ENCODE peak calls at places on chromosome 1, in seven cellular contexts. I is stimulated activated CD4-positive, alpha-beta T cell treated with anti-CD3 and anti-CD28 coated beads, Interleukin-4, amount 100 ng/mL, for 4 hours; W is endothelial cell; B is fibroblast of lung; M is KG1; U is activated T-helper 9 cell treated with anti-CD3 and anti-CD28 coated beads, Interleukin-2, amount 50 U/mL, for 16 hours; X is AG09319. O is an unnamed sample.

GRCh38 chr1:229309684-229310083 is 33.2 kb downstream of the CCSAP start:
- DNase-seq in I (no peak), W (no peak), U (no peak), B (no peak), M (no peak), X (no peak), O (no peak)

GRCh38 chr1:109879881-109880525 is 30.6 kb upstream of the CSF1 start:
- DNase-seq in X (no peak), W (no peak), M (no peak), I (no peak), B (no peak), U (no peak), O (no peak)

GRCh38 chr1:169860750-169861149 is 32.9 kb downstream of the SCYL3 start:
- DNase-seq in X (no peak), W (no peak), M (no peak), B (no peak), U (no peak), I (no peak), O (no peak)

GRCh38 chr1:22780696-22781095 is 70.1 kb downstream of the EPHB2 start:
- DNase-seq in B (no peak), M (no peak), U (no peak), W (peak; percentile 22), X (no peak), I (no peak), O (no peak)

GRCh38 chr1:169618367-169618766 is 11.6 kb downstream of the SELP start:
- DNase-seq in W (no peak), U (no peak), X (no peak), B (no peak), M (no peak), I (no peak), O (no peak)

GRCh38 chr1:237152506-237153335 is 110.7 kb downstream of the RYR2 start:
- DNase-seq in I (no peak), M (no peak), U (no peak), W (no peak), X (no peak), B (no peak), O (no peak)

GRCh38 chr1:167676916-167677848 is 44.6 kb upstream of the MPZL1 start:
- DNase-seq in X (no peak), I (no peak), W (no peak), M (no peak), B (no peak), U (no peak), O (no peak)

GRCh38 chr1:17270891-17271765 is 22.2 kb downstream of the PADI3 start:
- DNase-seq in X (no peak), B (no peak), M (no peak), I (no peak), W (no peak), U (no peak), O (no peak)

GRCh38 chr1:243364866-243365265 is 109.0 kb downstream of the SDCCAG8 start:
- DNase-seq in I (no peak), U (no peak), W (no peak), B (no peak), M (no peak), X (no peak), O (no peak)

GRCh38 chr1:11778336-11778735 is 16.3 kb downstream of the C1orf167 start:
- DNase-seq in U (no peak), W (no peak), M (no peak), X (no peak), I (no peak), B (no peak), O (no peak)

GRCh38 chr1:61388586-61388985 is 306.2 kb downstream of the NFIA start:
- DNase-seq in U (no peak), X (no peak), I (no peak), M (no peak), W (no peak), B (peak; percentile 80), O (no peak)

GRCh38 chr1:94110021-94110761 is 10.8 kb downstream of the ABCA4 start:
- DNase-seq in X (no peak), U (no peak), W (no peak), I (no peak), M (no peak), B (no peak), O (no peak)

GRCh38 chr1:54259546-54259945 is 59.6 kb downstream of the MRPL37 start:
- DNase-seq in X (no peak), W (no peak), B (no peak), I (no peak), M (no peak), U (no peak), O (no peak)

GRCh38 chr1:1290238-1290731 is 10.0 kb downstream of the SCNN1D start:
- DNase-seq in X (no peak), B (peak; percentile 27), I (peak; percentile 56), W (peak; percentile 87), U (peak; percentile 33), M (no peak), O (peak; percentile 67)

GRCh38 chr1:29124366-29125236 is 898 bp upstream of the TMEM200B start:
- DNase-seq in B (peak; percentile 78), M (no peak), W (peak; percentile 77), U (peak; percentile 29), I (peak; percentile 35), X (peak; percentile 68), O (peak; percentile 56)

GRCh38 chr1:45306319-45306718 is 20.4 kb upstream of the HPDL start:
- DNase-seq in M (no peak), W (no peak), X (no peak), U (no peak), B (peak; percentile 32), I (peak; percentile 1), O (peak; percentile 36)

GRCh38 chr1:94199398-94199797 is 38.0 kb downstream of the ARHGAP29 start:
- DNase-seq in I (no peak), X (no peak), B (no peak), W (no peak), U (no peak), M (no peak), O (no peak)

GRCh38 chr1:153659656-153660055 is 1.2 kb downstream of the SNAPIN start:
- DNase-seq in B (no peak), M (no peak), I (no peak), U (no peak), X (no peak), W (no peak), O (no peak)

GRCh38 chr1:87449348-87449963 is 120.8 kb downstream of the LMO4 start:
- DNase-seq in B (peak; percentile 11), W (no peak), M (no peak), I (peak; percentile 4), X (no peak), U (peak; percentile 11), O (peak; percentile 23)

GRCh38 chr1:228460830-228461229 is 26.4 kb upstream of the RNF187 start:
- DNase-seq in I (no peak), B (no peak), M (no peak), W (no peak), U (no peak), X (no peak), O (no peak)

O was measured in activated B cell treated with CpG ODN at 0.5 μM for 24 hours.